ENCODE peak calls at places on chromosomes 4 and X, in eight cellular contexts. G is IMR-90, Y is GM06990, H is NCI-H1694 treated with DMSO at 0.1 percent for 48 hours, V is astrocyte of the spinal cord, P is GM19239, J is RWPE1, U is aorta. C is an unnamed sample.

GRCh38 chrX:11407331-11408110 is 114.3 kb downstream of the AMELX start:
- DNase-seq in G (peak; percentile 23), Y (no peak), H (no peak), V (no peak), P (no peak), J (no peak), U (no peak), C (no peak)

GRCh38 chr4:1043658-1044468 is 32.4 kb downstream of the FGFRL1 start:
- DNase-seq in G (peak; percentile 99), Y (no peak), H (no peak), V (peak; percentile 99), P (no peak), J (peak; percentile 91), U (peak; percentile 98), C (peak; percentile 99)

GRCh38 chrX:17590892-17591740 is 146.2 kb upstream of the SCML1 start:
- DNase-seq in G (peak; percentile 80), Y (no peak), H (peak; percentile 28), V (peak; percentile 80), P (no peak), J (peak; percentile 46), U (peak; percentile 67), C (peak; percentile 66)

GRCh38 chrX:16993791-16994318 is 47.4 kb downstream of the REPS2 start:
- DNase-seq in G (no peak), Y (no peak), H (no peak), V (no peak), P (no peak), J (no peak), U (no peak), C (no peak)

GRCh38 chr4:168574581-168575295 is 77.9 kb downstream of the PALLD start:
- DNase-seq in G (peak; percentile 57), Y (no peak), H (no peak), V (peak; percentile 84), P (no peak), J (no peak), U (no peak), C (no peak)

GRCh38 chr4:187158003-187158402 is 434.3 kb upstream of the FAT1 start:
- DNase-seq in G (no peak), Y (no peak), H (no peak), V (no peak), P (no peak), J (no peak), U (peak; percentile 59), C (no peak)

GRCh38 chr4:6703786-6704185 is 5.9 kb downstream of the MRFAP1L1 start:
- DNase-seq in G (peak; percentile 33), Y (no peak), H (no peak), V (no peak), P (no peak), J (no peak), U (no peak), C (no peak)

GRCh38 chrX:152635941-152636340 is 1.8 kb upstream of the GABRQ start:
- DNase-seq in G (peak; percentile 50), Y (no peak), H (peak; percentile 45), V (peak; percentile 65), P (no peak), J (peak; percentile 20), U (no peak), C (peak; percentile 49)

GRCh38 chr4:144754562-144755410 is 108.8 kb downstream of the HHIP start:
- DNase-seq in G (peak; percentile 49), Y (no peak), H (no peak), V (peak; percentile 77), P (no peak), J (no peak), U (no peak), C (peak; percentile 54)

GRCh38 chr4:7741946-7742806 is 197.5 kb downstream of the AFAP1 start:
- DNase-seq in G (no peak), Y (no peak), H (no peak), V (no peak), P (no peak), J (no peak), U (no peak), C (no peak)

GRCh38 chr4:704198-704891 is 1.3 kb upstream of the PCGF3 start:
- DNase-seq in G (no peak), Y (no peak), H (no peak), V (no peak), P (no peak), J (no peak), U (no peak), C (no peak)

GRCh38 chr4:170198742-170199141 is 109.0 kb upstream of the AADAT start:
- DNase-seq in G (no peak), Y (no peak), H (no peak), V (no peak), P (no peak), J (peak; percentile 24), U (no peak), C (no peak)

GRCh38 chr4:88854481-88854880 is 156.9 kb upstream of the NAP1L5 start:
- DNase-seq in G (no peak), Y (no peak), H (no peak), V (no peak), P (no peak), J (no peak), U (no peak), C (no peak)

GRCh38 chr4:142355417-142355930 is 490.6 kb downstream of the INPP4B start:
- DNase-seq in G (no peak), Y (no peak), H (no peak), V (no peak), P (no peak), J (no peak), U (no peak), C (no peak)

GRCh38 chr4:41542526-41543270 is 4.7 kb downstream of the LIMCH1 start:
- DNase-seq in G (no peak), Y (no peak), H (no peak), V (no peak), P (no peak), J (no peak), U (no peak), C (no peak)

GRCh38 chr4:145840801-145841200 is 97.8 kb downstream of the ZNF827 start:
- DNase-seq in G (no peak), Y (no peak), H (no peak), V (no peak), P (no peak), J (no peak), U (no peak), C (no peak)

GRCh38 chrX:39477438-39478120 is 620.2 kb downstream of the BCOR start:
- DNase-seq in G (no peak), Y (no peak), H (no peak), V (peak; percentile 5), P (no peak), J (no peak), U (peak; percentile 59), C (peak; percentile 9)

GRCh38 chr4:22416403-22416802 is 99.5 kb downstream of the ADGRA3 start:
- DNase-seq in G (peak; percentile 4), Y (no peak), H (peak; percentile 12), V (no peak), P (no peak), J (no peak), U (no peak), C (peak; percentile 38)

GRCh38 chr4:72169861-72170260 is 138.1 kb downstream of the NPFFR2 start:
- DNase-seq in G (no peak), Y (no peak), H (no peak), V (no peak), P (no peak), J (no peak), U (no peak), C (no peak)

GRCh38 chr4:3655485-3656429 is 110.4 kb upstream of the ADRA2C start:
- DNase-seq in G (no peak), Y (no peak), H (no peak), V (no peak), P (no peak), J (no peak), U (no peak), C (no peak)

GRCh38 chr4:174305961-174306360 is 22.2 kb downstream of the CEP44 start:
- DNase-seq in G (no peak), Y (no peak), H (no peak), V (no peak), P (no peak), J (no peak), U (no peak), C (no peak)

GRCh38 chr4:6229671-6230501 is 29.5 kb upstream of the JAKMIP1 start:
- DNase-seq in G (no peak), Y (no peak), H (no peak), V (no peak), P (no peak), J (no peak), U (no peak), C (no peak)

GRCh38 chr4:94947681-94948108 is 189.9 kb downstream of the BMPR1B start:
- DNase-seq in G (no peak), Y (no peak), H (no peak), V (no peak), P (no peak), J (peak; percentile 25), U (no peak), C (no peak)

GRCh38 chr4:99120501-99120900 is 23.6 kb downstream of the ADH4 start:
- DNase-seq in G (no peak), Y (no peak), H (no peak), V (no peak), P (no peak), J (no peak), U (no peak), C (no peak)

GRCh38 chrX:13223868-13224555 is 95.8 kb downstream of the ATXN3L start:
- DNase-seq in G (peak; percentile 91), Y (no peak), H (peak; percentile 16), V (peak; percentile 90), P (no peak), J (peak; percentile 76), U (no peak), C (peak; percentile 83)

GRCh38 chr4:19684079-19684478 is 567.6 kb upstream of the SLIT2 start:
- DNase-seq in G (no peak), Y (no peak), H (no peak), V (no peak), P (no peak), J (no peak), U (no peak), C (no peak)

GRCh38 chrX:139803224-139803623 is 95.3 kb upstream of the MCF2 start:
- DNase-seq in G (no peak), Y (no peak), H (no peak), V (no peak), P (no peak), J (no peak), U (no peak), C (no peak)

GRCh38 chr4:52869196-52869595 is 7.1 kb downstream of the RASL11B start:
- DNase-seq in G (peak; percentile 36), Y (no peak), H (peak; percentile 75), V (peak; percentile 13), P (no peak), J (no peak), U (peak; percentile 87), C (no peak)

GRCh38 chr4:144787365-144788263 is 141.7 kb downstream of the HHIP start:
- DNase-seq in G (peak; percentile 49), Y (peak; percentile 10), H (no peak), V (peak; percentile 62), P (peak; percentile 21), J (peak; percentile 29), U (no peak), C (peak; percentile 12)

GRCh38 chr4:146029147-146029546 is 90.5 kb upstream of the ZNF827 start:
- DNase-seq in G (no peak), Y (no peak), H (no peak), V (peak; percentile 12), P (no peak), J (no peak), U (no peak), C (no peak)